ENCODE peak calls at places on chromosome 5, in ten cellular contexts. M is SJCRH30, Y is cardiac muscle cell, Z is mesenchymal stem cell, S is neural progenitor cell, F is right lobe of liver, W is lung, G is neuronal stem cell, L is mammary epithelial cell, X is tibial nerve. U is an unnamed sample. For H3K4me1, the result is how much of the 10 kb centered on the place peaks cover.

GRCh38 chr5:168159425-168159824 is 132.0 kb upstream of the WWC1 start:
- DNase-seq in L (no peak), F (no peak), X (no peak), W (no peak), G (no peak), Y (peak), Z (no peak), S (peak), M (no peak), U (no peak)

GRCh38 chr5:91632871-91633270 is 249.8 kb upstream of the ARRDC3 start:
- DNase-seq in Z (no peak), M (peak), G (peak), F (no peak), X (no peak), S (peak), W (no peak), L (no peak), Y (no peak), U (no peak)

GRCh38 chr5:66307647-66308257 is 163.7 kb downstream of the SREK1 start:
- DNase-seq in Z (peak), G (peak), M (peak), L (peak), W (no peak), X (no peak), Y (peak), S (peak), F (no peak), U (no peak)

GRCh38 chr5:10264569-10264968 is 14.5 kb downstream of the CCT5 start:
- DNase-seq in Z (peak), L (no peak), G (no peak), M (no peak), S (no peak), Y (no peak), W (no peak), X (no peak), F (no peak), U (no peak)

GRCh38 chr5:180090098-180090768 is 18.7 kb upstream of the RNF130 start:
- DNase-seq in L (peak), W (peak), M (peak), Z (peak), F (peak), X (peak), G (peak), Y (peak), S (peak), U (peak)

GRCh38 chr5:107129051-107129450 is 541.7 kb downstream of the EFNA5 start:
- DNase-seq in S (no peak), L (no peak), G (no peak), Z (no peak), F (no peak), M (no peak), Y (no peak), X (no peak), W (no peak), U (no peak)

GRCh38 chr5:2883771-2884170 is 132.3 kb upstream of the IRX2 start:
- DNase-seq in X (no peak), F (no peak), Z (no peak), Y (no peak), G (no peak), W (no peak), S (no peak), L (no peak), M (no peak), U (no peak)

GRCh38 chr5:54063817-54064216 is 246.6 kb downstream of the ARL15 start:
- DNase-seq in Y (no peak), M (no peak), X (no peak), Z (peak), F (no peak), L (no peak), W (no peak), S (no peak), G (no peak), U (no peak)

GRCh38 chr5:23571059-23571458 is 63.6 kb downstream of the PRDM9 start:
- DNase-seq in Y (no peak), X (no peak), F (no peak), Z (no peak), S (no peak), M (no peak), L (no peak), G (no peak), W (no peak), U (no peak)

GRCh38 chr5:87069974-87070608 is 197.6 kb upstream of the RASA1 start:
- DNase-seq in L (peak), X (no peak), W (no peak), G (no peak), S (peak), F (no peak), M (peak), Z (peak), Y (peak), U (no peak)

GRCh38 chr5:145056805-145057204 is 778.3 kb downstream of the PRELID2 start:
- DNase-seq in G (no peak), Z (peak), F (no peak), M (no peak), L (peak), X (no peak), W (no peak), S (no peak), Y (no peak), U (no peak)

GRCh38 chr5:93590511-93590910 is 7.5 kb downstream of the NR2F1 start:
- DNase-seq in M (no peak), X (no peak), L (no peak), S (no peak), Y (no peak), W (no peak), Z (peak), G (no peak), F (no peak), U (no peak)

GRCh38 chr5:109852371-109853160 is 162.8 kb downstream of the MAN2A1 start:
- DNase-seq in X (no peak), F (no peak), S (no peak), L (no peak), G (no peak), W (no peak), Y (no peak), Z (peak), M (no peak), U (no peak)

GRCh38 chr5:32942225-32942989 is 231.3 kb downstream of the NPR3 start:
- DNase-seq in W (no peak), G (no peak), X (no peak), Z (peak), M (peak), L (peak), S (peak), F (no peak), Y (peak), U (no peak)

GRCh38 chr5:40654377-40655006 is 25.2 kb upstream of the PTGER4 start:
- DNase-seq in F (no peak), Y (no peak), L (no peak), X (no peak), M (no peak), W (no peak), G (no peak), Z (no peak), S (no peak), U (no peak)

GRCh38 chr5:15620501-15620900 is 120.5 kb downstream of the FBXL7 start:
- DNase-seq in F (peak), L (no peak), M (no peak), S (no peak), W (no peak), Y (no peak), Z (peak), X (peak), G (no peak), U (no peak)

GRCh38 chr5:41503860-41504259 is 6.5 kb downstream of the PLCXD3 start:
- DNase-seq in L (no peak), M (no peak), S (peak), Z (no peak), X (no peak), G (peak), W (no peak), F (no peak), Y (no peak), U (no peak)

GRCh38 chr5:1703352-1704050 is 96.1 kb downstream of the MRPL36 start:
- DNase-seq in M (no peak), G (no peak), F (no peak), X (no peak), L (no peak), W (peak), S (no peak), Y (no peak), Z (no peak), U (no peak)

GRCh38 chr5:126189862-126190261 is 233.3 kb upstream of the GRAMD2B start:
- DNase-seq in S (peak), L (no peak), G (peak), M (no peak), W (no peak), X (no peak), F (no peak), Z (no peak), Y (no peak), U (no peak)

GRCh38 chr5:180381851-180382480 is 28.8 kb upstream of the GFPT2 start:
- DNase-seq in L (no peak), F (no peak), Y (no peak), G (no peak), X (no peak), S (no peak), M (no peak), Z (no peak), W (no peak), U (no peak)

GRCh38 chr5:759781-760362 is 24.7 kb downstream of the ZDHHC11B start:
- DNase-seq in S (no peak), G (no peak), X (no peak), W (peak), F (peak), L (no peak), M (no peak), Y (no peak), Z (no peak), U (peak)

GRCh38 chr5:40499514-40500273 is 180.0 kb upstream of the PTGER4 start:
- DNase-seq in M (no peak), Y (no peak), Z (no peak), S (no peak), X (no peak), G (no peak), L (no peak), F (no peak), W (no peak), U (no peak)

GRCh38 chr5:40834391-40834848 is 602 bp downstream of the RPL37 start:
- DNase-seq in L (no peak), F (no peak), M (peak), X (no peak), Z (peak), G (no peak), Y (peak), S (peak), W (no peak), U (no peak)

GRCh38 chr5:76085286-76085579 is 2.0 kb downstream of the SV2C start:
- DNase-seq in Z (no peak), M (no peak), Y (no peak), L (no peak), G (no peak), X (no peak), W (no peak), S (no peak), F (no peak), U (no peak)

GRCh38 chr5:40594811-40595210 is 84.9 kb upstream of the PTGER4 start:
- DNase-seq in G (no peak), X (no peak), M (no peak), W (no peak), L (no peak), Z (no peak), F (no peak), S (no peak), Y (no peak), U (no peak)

GRCh38 chr5:180211761-180212035 is 2.7 kb upstream of the RASGEF1C start:
- DNase-seq in L (no peak), G (no peak), Z (no peak), S (no peak), Y (no peak), X (no peak), F (no peak), M (no peak), W (no peak), U (no peak)

GRCh38 chr5:36502608-36503007 is 103.8 kb upstream of the SLC1A3 start:
- DNase-seq in X (no peak), G (no peak), S (no peak), W (no peak), Z (peak), Y (no peak), M (peak), L (peak), F (no peak), U (peak)

GRCh38 chr5:124729687-124730359 is 16.6 kb downstream of the ZNF608 start:
- DNase-seq in Z (no peak), M (peak), X (no peak), L (no peak), Y (no peak), S (no peak), G (no peak), W (no peak), F (no peak), U (no peak)

GRCh38 chr5:51890435-51891116 is 507.3 kb downstream of the ISL1 start:
- DNase-seq in L (no peak), G (no peak), M (no peak), S (no peak), Z (no peak), W (no peak), Y (no peak), F (no peak), X (no peak), U (no peak)

GRCh38 chr5:135244620-135245021 is 154.4 kb downstream of the MACROH2A1 start:
- DNase-seq in X (no peak), Z (no peak), G (no peak), M (no peak), W (no peak), L (no peak), S (no peak), F (no peak), Y (no peak), U (no peak)

GRCh38 chr5:133831506-133832224 is 136.8 kb downstream of the C5orf15 start:
- DNase-seq in Z (peak), W (no peak), M (no peak), S (no peak), L (peak), Y (no peak), X (no peak), F (no peak), G (no peak), U (no peak)

GRCh38 chr5:139644646-139645494 is 3.3 kb upstream of the CXXC5 start:
- DNase-seq in Z (no peak), F (peak), L (no peak), G (no peak), M (no peak), S (no peak), W (no peak), X (no peak), Y (no peak), U (no peak)

GRCh38 chr5:13976867-13977479 is 32.5 kb upstream of the DNAH5 start:
- DNase-seq in X (no peak), M (peak), Y (peak), F (no peak), Z (peak), L (peak), G (peak), W (no peak), S (peak), U (no peak)

GRCh38 chr5:38441730-38442573 is 114.5 kb downstream of the LIFR start:
- DNase-seq in W (peak), F (peak), Z (peak), G (peak), L (peak), X (peak), S (peak), M (peak), Y (peak), U (peak)

GRCh38 chr5:140402258-140403074 is 833 bp downstream of the ANKHD1 start:
- DNase-seq in S (peak), G (peak), L (peak), X (no peak), Z (peak), F (no peak), M (peak), W (peak), Y (peak), U (no peak)

GRCh38 chr5:150301170-150301505 is 1.6 kb downstream of the ARSI start:
- DNase-seq in L (no peak), M (peak), X (no peak), S (peak), Y (no peak), F (peak), Z (peak), W (no peak), G (no peak), U (no peak)

GRCh38 chr5:150303070-150303595 is 428 bp upstream of the ARSI start:
- DNase-seq in X (no peak), F (no peak), M (no peak), Y (no peak), L (no peak), G (no peak), Z (no peak), S (peak), W (no peak), U (no peak)

GRCh38 chr5:150301901-150302300 is 804 bp downstream of the ARSI start:
- DNase-seq in Y (no peak), M (no peak), Z (no peak), G (no peak), L (no peak), X (no peak), S (peak), F (no peak), W (no peak), U (no peak)

GRCh38 chr5:150303660-150304411 is 1.1 kb upstream of the ARSI start:
- DNase-seq in M (no peak), L (no peak), X (no peak), Z (peak), S (no peak), F (no peak), G (no peak), W (no peak), Y (no peak), U (no peak)

GRCh38 chr5:150302301-150303069 is at the start of gene ARSI:
- DNase-seq in W (no peak), Z (peak), L (peak), G (peak), F (no peak), M (no peak), X (no peak), Y (peak), S (peak), U (peak)
- H3K4me3 ChIP-seq in W (no peak), Z (peak), L (peak), G (peak), F (no peak), M (no peak), X (peak), Y (peak), S (peak), U (peak)

GRCh38 chr5:159022178-159022556 is 77.5 kb downstream of the EBF1 start:
- DNase-seq in M (peak), W (peak), Z (peak), S (peak), X (no peak), Y (no peak), F (peak), L (no peak), G (no peak), U (no peak)
- H3K4me1 ChIP-seq in M (under half), W (under half), Z (under half), S (under half), X (under half), Y (under half), F (under half), L (under half), G (under half), U (under half)

DNA sequence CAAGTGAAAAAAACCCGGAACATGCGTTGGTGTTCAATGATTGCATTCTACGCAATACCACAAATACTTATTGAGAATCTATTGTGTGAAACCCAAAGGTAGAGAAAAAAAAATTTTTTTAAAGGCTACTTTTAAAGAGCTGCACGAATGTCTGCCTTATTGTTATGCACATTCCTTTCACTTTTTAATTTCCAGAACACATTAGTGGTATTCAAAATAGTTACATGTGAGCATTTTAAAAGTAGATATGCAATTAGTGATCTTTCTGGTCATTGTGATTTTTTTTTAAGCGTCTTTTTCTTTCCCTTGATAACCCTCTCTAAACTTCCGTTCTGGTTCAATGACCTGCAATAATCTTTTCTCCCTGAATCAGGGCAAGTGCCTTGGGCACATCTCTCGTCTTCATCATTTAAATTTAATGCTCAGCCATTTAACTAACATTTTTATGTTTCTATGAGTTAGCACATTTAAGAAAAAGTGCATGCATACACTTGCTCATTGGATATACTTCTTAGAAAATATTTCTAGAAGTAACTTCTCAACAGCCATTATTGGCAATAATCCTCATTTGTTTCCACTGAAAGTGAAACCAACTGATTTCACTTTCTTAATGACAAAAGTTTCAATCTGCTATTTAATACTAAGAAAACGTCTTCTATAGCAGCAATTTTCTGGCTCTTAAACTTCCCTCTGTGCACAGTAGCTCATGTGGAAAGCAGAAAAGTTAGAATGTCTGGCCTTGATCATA is 80.3 kb downstream of the CDH6 start:
- DNase-seq in L (no peak), X (no peak), Z (no peak), S (no peak), G (no peak), Y (no peak), W (no peak), M (no peak), F (no peak), U (no peak)
- H3K4me3 ChIP-seq in L (peak), X (peak), Z (peak), S (no peak), G (no peak), Y (no peak), W (no peak), M (no peak), F (peak), U (no peak)

DNA sequence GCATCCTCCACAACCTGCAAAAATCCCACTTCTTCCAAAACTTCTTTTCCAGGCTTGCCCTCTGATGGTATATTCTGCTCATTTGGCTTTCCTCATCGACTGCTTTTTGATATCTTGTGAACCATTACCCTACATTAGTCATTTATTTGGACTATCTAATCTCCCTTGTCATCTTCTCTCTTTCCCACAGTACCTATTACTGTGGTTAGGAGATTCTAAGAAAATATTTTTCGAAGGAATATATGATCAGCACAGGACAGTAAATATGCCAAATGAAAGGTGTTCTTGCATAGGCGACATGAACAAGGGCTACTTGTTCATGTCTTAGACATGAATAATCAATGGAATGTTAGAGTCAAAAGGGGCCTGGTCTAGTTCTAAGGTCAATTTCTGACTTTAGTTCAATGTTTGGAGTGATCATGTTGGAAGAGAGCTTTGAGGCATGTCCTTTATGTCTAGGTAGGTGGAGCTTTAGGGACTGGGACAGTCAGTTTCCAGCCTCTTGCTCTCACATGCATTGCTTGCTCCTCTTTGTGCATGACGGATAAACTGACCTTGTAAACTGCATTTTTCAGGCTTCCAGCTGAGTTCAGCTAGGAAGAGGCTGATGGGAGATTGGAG is 243.4 kb upstream of the RPS23 start:
- DNase-seq in Y (no peak), G (no peak), F (no peak), X (no peak), Z (no peak), L (peak), M (no peak), W (no peak), S (no peak), U (no peak)
- H3K4me1 ChIP-seq in Y (under half), G (under half), F (under half), X (under half), Z (under half), L (under half), M (under half), W (under half), S (under half), U (under half)

DNA sequence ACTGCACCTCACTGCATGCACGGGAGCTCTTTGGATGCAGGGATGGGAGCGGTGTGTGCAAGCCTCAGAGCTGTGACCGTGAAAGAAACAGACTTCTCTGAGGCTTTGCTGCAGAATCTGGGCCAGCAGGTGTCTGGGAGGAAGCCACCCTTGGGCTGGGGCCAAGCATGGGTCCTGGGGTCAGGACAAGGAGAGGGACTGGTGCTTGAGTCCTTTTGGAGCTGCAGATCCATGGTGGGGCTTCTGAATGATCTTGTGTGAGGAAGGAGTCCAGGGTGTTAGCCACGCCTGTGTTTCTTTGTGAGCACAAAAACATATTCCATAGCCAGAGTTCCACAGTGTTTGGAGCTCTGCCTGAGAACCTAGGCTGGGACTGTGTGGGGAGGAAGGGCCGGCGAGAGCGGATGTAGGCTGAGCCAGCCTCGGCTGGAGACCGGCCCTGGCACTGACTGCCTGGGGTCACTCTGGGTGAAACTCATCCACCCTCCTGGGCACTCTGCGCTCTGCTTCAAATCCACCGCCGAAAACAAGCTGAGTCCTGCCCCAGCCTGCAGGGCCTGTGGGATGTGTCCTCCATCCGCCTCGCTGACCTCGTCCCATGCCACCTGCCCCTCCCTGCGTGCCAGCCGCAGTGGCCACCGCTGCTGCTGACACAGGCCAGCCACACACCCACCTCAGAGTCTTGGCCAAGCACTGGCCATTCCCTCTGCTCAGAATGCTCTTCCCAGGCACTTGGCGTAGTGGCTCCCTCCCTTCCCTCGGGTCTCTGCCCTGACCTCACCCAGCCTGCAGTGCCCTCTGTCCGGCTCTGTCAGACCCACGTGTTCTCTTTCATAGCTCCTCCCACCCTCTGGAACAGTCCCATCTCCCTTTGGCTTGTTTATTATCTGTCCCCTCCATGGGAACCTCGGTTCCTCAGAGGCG is 26.7 kb downstream of the ERGIC1 start:
- DNase-seq in X (peak), F (peak), Y (no peak), G (no peak), S (no peak), L (peak), M (no peak), W (peak), Z (no peak), U (peak)
- H3K4me3 ChIP-seq in X (no peak), F (no peak), Y (no peak), G (no peak), S (no peak), L (no peak), M (no peak), W (no peak), Z (peak), U (no peak)